ENCODE peak calls at places on chromosome 3, in four cellular contexts. V is K562, W is WTC11, L is H1. N is an unnamed sample.
A peak's percentile ranks its signal among the peaks of the same experiment; 100 is the strongest.

GRCh38 chr3:40355410-40355809 is 31.6 kb upstream of the ENTPD3 start:
- DNase-seq in V (no peak), W (no peak), L (no peak), N (no peak)

GRCh38 chr3:52792961-52793695 is 1.5 kb upstream of the ITIH3 start:
- DNase-seq in V (no peak), W (no peak), L (no peak), N (no peak)

GRCh38 chr3:11476814-11477213 is 166.9 kb downstream of the VGLL4 start:
- DNase-seq in V (no peak), W (no peak), L (no peak), N (no peak)

GRCh38 chr3:172549144-172549543 is 25.9 kb upstream of the TNFSF10 start:
- DNase-seq in V (no peak), W (no peak), L (no peak), N (no peak)

GRCh38 chr3:191316876-191317603 is 12.2 kb upstream of the CCDC50 start:
- DNase-seq in V (no peak), W (no peak), L (no peak), N (no peak)

GRCh38 chr3:184757010-184757651 is 45.3 kb upstream of the MAGEF1 start:
- DNase-seq in V (no peak), W (no peak), L (no peak), N (no peak)

GRCh38 chr3:139301183-139301582 is 42.6 kb upstream of the MRPS22 start:
- DNase-seq in V (no peak), W (no peak), L (no peak), N (no peak)

GRCh38 chr3:12556243-12556722 is 604 bp upstream of the MKRN2 start:
- DNase-seq in V (no peak), W (no peak), L (no peak), N (peak; percentile 22)

GRCh38 chr3:126858887-126859286 is 124.0 kb upstream of the PLXNA1 start:
- DNase-seq in V (no peak), W (no peak), L (no peak), N (no peak)

GRCh38 chr3:33718595-33718907 is 497 bp upstream of the CLASP2 start:
- DNase-seq in V (no peak), W (no peak), L (peak; percentile 47), N (no peak)

GRCh38 chr3:20154928-20155327 is 31.1 kb downstream of the SGO1 start:
- DNase-seq in V (no peak), W (peak; percentile 14), L (no peak), N (no peak)

GRCh38 chr3:24305795-24306467 is 188.7 kb downstream of the THRB start:
- DNase-seq in V (peak; percentile 42), W (peak; percentile 53), L (peak; percentile 53), N (no peak)

GRCh38 chr3:17032407-17033034 is 147.8 kb downstream of the PLCL2 start:
- DNase-seq in V (peak; percentile 19), W (no peak), L (no peak), N (peak; percentile 39)

GRCh38 chr3:55075846-55076245 is 148.0 kb upstream of the LRTM1 start:
- DNase-seq in V (no peak), W (no peak), L (no peak), N (no peak)

GRCh38 chr3:132457301-132457700 is 40.0 kb downstream of the DNAJC13 start:
- DNase-seq in V (no peak), W (no peak), L (no peak), N (no peak)

GRCh38 chr3:37810788-37811187 is 50.9 kb upstream of the CTDSPL start:
- DNase-seq in V (no peak), W (no peak), L (no peak), N (no peak)

GRCh38 chr3:53486961-53487654 is 7.3 kb upstream of the CACNA1D start:
- DNase-seq in V (no peak), W (no peak), L (no peak), N (no peak)

GRCh38 chr3:38826001-38826400 is 10.0 kb upstream of the SCN10A start:
- DNase-seq in V (no peak), W (no peak), L (no peak), N (no peak)

GRCh38 chr3:62669161-62669560 is 206.1 kb downstream of the CADPS start:
- DNase-seq in V (no peak), W (no peak), L (no peak), N (no peak)

GRCh38 chr3:62670351-62670750 is 204.9 kb downstream of the CADPS start:
- DNase-seq in V (no peak), W (no peak), L (no peak), N (no peak)

GRCh38 chr3:62667714-62668113 is 207.5 kb downstream of the CADPS start:
- DNase-seq in V (peak; percentile 10), W (peak; percentile 49), L (peak; percentile 55), N (no peak)

GRCh38 chr3:62662680-62663079 is 212.5 kb downstream of the CADPS start:
- DNase-seq in V (no peak), W (no peak), L (no peak), N (peak; percentile 24)

GRCh38 chr3:62665627-62666433 is 209.4 kb downstream of the CADPS start:
- DNase-seq in V (peak; percentile 36), W (peak; percentile 93), L (peak; percentile 96), N (peak; percentile 50)
- TF ChIP-seq TEAD4 in V (no peak), W (no peak), L (peak; percentile 31), N (no peak)

GRCh38 chr3:128257632-128258031 is 104.4 kb downstream of the EEFSEC start:
- DNase-seq in V (no peak), W (no peak), L (no peak), N (no peak)
- TF ChIP-seq TEAD4 in V (no peak), W (no peak), L (no peak), N (no peak)

GRCh38 chr3:123072564-123072963 is 5.7 kb downstream of the PDIA5 start:
- DNase-seq in V (no peak), W (no peak), L (no peak), N (no peak)
- TF ChIP-seq TEAD4 in V (no peak), W (no peak), L (no peak), N (no peak)

GRCh38 chr3:80770106-80771079 is 991.1 kb downstream of the GBE1 start:
- DNase-seq in V (peak; percentile 8), W (no peak), L (no peak), N (no peak)

GRCh38 chr3:80769683-80770082 is 991.8 kb downstream of the GBE1 start:
- DNase-seq in V (no peak), W (peak; percentile 13), L (no peak), N (no peak)

GRCh38 chr3:80767599-80767998 is 993.8 kb downstream of the GBE1 start:
- DNase-seq in V (no peak), W (no peak), L (no peak), N (peak; percentile 8)

GRCh38 chr3:80771085-80771484 is 990.4 kb downstream of the GBE1 start:
- DNase-seq in V (peak; percentile 26), W (no peak), L (no peak), N (peak; percentile 59)
- TF ChIP-seq TEAD4 in V (no peak), W (no peak), L (no peak), N (no peak)

DNA sequence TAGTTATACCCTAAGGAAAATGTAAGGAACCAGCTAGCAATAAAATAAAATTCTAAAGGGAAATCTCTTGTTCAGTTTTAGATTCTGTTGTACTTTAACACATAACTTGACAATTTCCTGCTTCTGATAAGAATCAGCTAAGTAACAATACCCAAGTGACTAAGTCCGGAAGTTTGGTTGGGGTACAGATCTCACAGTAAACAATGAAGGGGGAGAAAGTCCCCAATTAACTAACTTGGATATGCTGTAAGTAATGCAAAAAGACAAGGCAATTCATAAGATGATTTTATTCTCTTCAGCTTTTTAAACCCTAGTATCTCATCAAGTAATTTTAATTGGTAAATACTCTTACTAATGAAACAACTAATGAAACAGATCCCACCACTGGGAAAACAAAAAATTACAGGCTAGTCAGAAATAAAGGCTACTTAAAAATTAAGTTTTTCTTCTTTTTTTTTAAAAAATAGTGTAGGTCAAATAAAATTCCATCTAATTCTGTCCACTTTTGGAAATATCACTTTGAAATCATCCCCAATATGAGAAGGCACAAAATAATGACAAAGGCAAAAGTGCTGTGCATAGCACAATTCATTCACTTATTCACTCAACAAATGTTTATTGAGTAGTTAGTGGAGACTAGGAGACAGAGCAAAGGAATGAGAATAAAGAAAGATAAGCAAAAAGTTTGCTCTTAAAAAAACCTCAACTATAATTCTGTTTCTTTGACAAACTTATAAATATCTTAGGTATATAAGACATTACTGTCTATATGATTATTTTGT is 37.8 kb upstream of the IL20RB start:
- DNase-seq in V (no peak), W (no peak), L (no peak), N (no peak)
- TF ChIP-seq TEAD4 in V (no peak), W (no peak), L (no peak), N (no peak)